ENCODE peak calls at places on chromosomes 2 and 18, in seven cellular contexts. One of them, this sample, is unnamed.
A peak's percentile ranks its signal among the peaks of the same experiment; 100 is the strongest.

GRCh38 chr2:221100467-221101089 is 471.5 kb downstream of the EPHA4 start:
- DNase-seq in anterior cingulate cortex: no peak
- DNase-seq in skeletal muscle cell: no peak
- DNase-seq in kidney epithelial cell: peak; percentile 45
- DNase-seq in right cardiac atrium: no peak
- DNase-seq in activated CD4-positive, alpha-beta T cell treated with anti-CD3 and anti-CD28 coated beads, Interleukin-2, amount 10 ng/mL, durations not matched to agents 7 days and 5 days: no peak
- DNase-seq in fibroblast of the conjunctiva: no peak
- DNase-seq in this sample: peak; percentile 22

GRCh38 chr2:15941970-15942710 is 1.8 kb downstream of the MYCN start:
- DNase-seq in kidney epithelial cell: no peak
- DNase-seq in skeletal muscle cell: no peak
- DNase-seq in activated CD4-positive, alpha-beta T cell treated with anti-CD3 and anti-CD28 coated beads, Interleukin-2, amount 10 ng/mL, durations not matched to agents 7 days and 5 days: no peak
- DNase-seq in fibroblast of the conjunctiva: no peak
- DNase-seq in right cardiac atrium: peak; percentile 34
- DNase-seq in anterior cingulate cortex: peak; percentile 4
- DNase-seq in this sample: no peak

GRCh38 chr2:241835605-241836004 is 23.1 kb downstream of the PDCD1 start:
- DNase-seq in kidney epithelial cell: no peak
- DNase-seq in anterior cingulate cortex: no peak
- DNase-seq in right cardiac atrium: no peak
- DNase-seq in activated CD4-positive, alpha-beta T cell treated with anti-CD3 and anti-CD28 coated beads, Interleukin-2, amount 10 ng/mL, durations not matched to agents 7 days and 5 days: no peak
- DNase-seq in fibroblast of the conjunctiva: no peak
- DNase-seq in skeletal muscle cell: no peak
- DNase-seq in this sample: no peak

GRCh38 chr2:241314181-241314932 is 1.1 kb downstream of the HDLBP start:
- DNase-seq in fibroblast of the conjunctiva: peak; percentile 4
- DNase-seq in skeletal muscle cell: peak; percentile 5
- DNase-seq in right cardiac atrium: no peak
- DNase-seq in kidney epithelial cell: no peak
- DNase-seq in anterior cingulate cortex: no peak
- DNase-seq in activated CD4-positive, alpha-beta T cell treated with anti-CD3 and anti-CD28 coated beads, Interleukin-2, amount 10 ng/mL, durations not matched to agents 7 days and 5 days: no peak
- DNase-seq in this sample: peak; percentile 64

GRCh38 chr2:150404147-150404546 is 83.3 kb downstream of the RND3 start:
- DNase-seq in anterior cingulate cortex: no peak
- DNase-seq in kidney epithelial cell: no peak
- DNase-seq in fibroblast of the conjunctiva: no peak
- DNase-seq in activated CD4-positive, alpha-beta T cell treated with anti-CD3 and anti-CD28 coated beads, Interleukin-2, amount 10 ng/mL, durations not matched to agents 7 days and 5 days: no peak
- DNase-seq in right cardiac atrium: no peak
- DNase-seq in skeletal muscle cell: no peak
- DNase-seq in this sample: no peak

GRCh38 chr2:232238108-232238507 is 140.4 kb upstream of the ALPP start:
- DNase-seq in kidney epithelial cell: no peak
- DNase-seq in skeletal muscle cell: no peak
- DNase-seq in fibroblast of the conjunctiva: no peak
- DNase-seq in activated CD4-positive, alpha-beta T cell treated with anti-CD3 and anti-CD28 coated beads, Interleukin-2, amount 10 ng/mL, durations not matched to agents 7 days and 5 days: no peak
- DNase-seq in anterior cingulate cortex: no peak
- DNase-seq in right cardiac atrium: no peak
- DNase-seq in this sample: no peak

GRCh38 chr2:10552220-10552870 is 104.2 kb upstream of the ODC1 start:
- DNase-seq in anterior cingulate cortex: no peak
- DNase-seq in kidney epithelial cell: no peak
- DNase-seq in right cardiac atrium: no peak
- DNase-seq in activated CD4-positive, alpha-beta T cell treated with anti-CD3 and anti-CD28 coated beads, Interleukin-2, amount 10 ng/mL, durations not matched to agents 7 days and 5 days: no peak
- DNase-seq in skeletal muscle cell: no peak
- DNase-seq in fibroblast of the conjunctiva: no peak
- DNase-seq in this sample: no peak

GRCh38 chr2:106139575-106139935 is 54.5 kb downstream of the UXS1 start:
- DNase-seq in kidney epithelial cell: no peak
- DNase-seq in anterior cingulate cortex: no peak
- DNase-seq in fibroblast of the conjunctiva: no peak
- DNase-seq in skeletal muscle cell: no peak
- DNase-seq in right cardiac atrium: no peak
- DNase-seq in activated CD4-positive, alpha-beta T cell treated with anti-CD3 and anti-CD28 coated beads, Interleukin-2, amount 10 ng/mL, durations not matched to agents 7 days and 5 days: no peak
- DNase-seq in this sample: no peak

GRCh38 chr18:42937434-42937833 is 178.1 kb downstream of the RIT2 start:
- DNase-seq in fibroblast of the conjunctiva: no peak
- DNase-seq in right cardiac atrium: no peak
- DNase-seq in activated CD4-positive, alpha-beta T cell treated with anti-CD3 and anti-CD28 coated beads, Interleukin-2, amount 10 ng/mL, durations not matched to agents 7 days and 5 days: no peak
- DNase-seq in anterior cingulate cortex: no peak
- DNase-seq in kidney epithelial cell: no peak
- DNase-seq in skeletal muscle cell: no peak
- DNase-seq in this sample: no peak

GRCh38 chr2:10668402-10669012 is 21.3 kb downstream of the NOL10 start:
- DNase-seq in activated CD4-positive, alpha-beta T cell treated with anti-CD3 and anti-CD28 coated beads, Interleukin-2, amount 10 ng/mL, durations not matched to agents 7 days and 5 days: peak; percentile 69
- DNase-seq in skeletal muscle cell: peak; percentile 22
- DNase-seq in fibroblast of the conjunctiva: peak; percentile 53
- DNase-seq in anterior cingulate cortex: no peak
- DNase-seq in kidney epithelial cell: no peak
- DNase-seq in right cardiac atrium: no peak
- DNase-seq in this sample: peak; percentile 74

GRCh38 chr18:33716061-33716683 is 138.2 kb downstream of the ASXL3 start:
- DNase-seq in right cardiac atrium: no peak
- DNase-seq in fibroblast of the conjunctiva: no peak
- DNase-seq in kidney epithelial cell: no peak
- DNase-seq in skeletal muscle cell: no peak
- DNase-seq in anterior cingulate cortex: no peak
- DNase-seq in activated CD4-positive, alpha-beta T cell treated with anti-CD3 and anti-CD28 coated beads, Interleukin-2, amount 10 ng/mL, durations not matched to agents 7 days and 5 days: no peak
- DNase-seq in this sample: no peak

GRCh38 chr18:49230331-49230730 is 230.1 kb downstream of the DYM start:
- DNase-seq in fibroblast of the conjunctiva: no peak
- DNase-seq in skeletal muscle cell: no peak
- DNase-seq in anterior cingulate cortex: no peak
- DNase-seq in right cardiac atrium: no peak
- DNase-seq in activated CD4-positive, alpha-beta T cell treated with anti-CD3 and anti-CD28 coated beads, Interleukin-2, amount 10 ng/mL, durations not matched to agents 7 days and 5 days: no peak
- DNase-seq in kidney epithelial cell: no peak
- DNase-seq in this sample: no peak